ENCODE peak calls at places on chromosomes 7 and 10, in four cellular contexts. T is heart left ventricle, W is tibial nerve, Q is H1. M is an unnamed sample.

GRCh38 chr7:158924956-158925355 is 68.6 kb downstream of the DYNC2I1 start:
- DNase-seq in T (no peak), W (no peak), Q (no peak), M (no peak)

GRCh38 chr10:10794776-10795175 is 222.9 kb upstream of the CELF2 start:
- DNase-seq in T (no peak), W (no peak), Q (no peak), M (no peak)

GRCh38 chr10:29204119-29204518 is 84.8 kb upstream of the LYZL1 start:
- DNase-seq in T (no peak), W (no peak), Q (no peak), M (no peak)

GRCh38 chr7:32019008-32019578 is 51.1 kb downstream of the PDE1C start:
- DNase-seq in T (no peak), W (no peak), Q (no peak), M (no peak)

GRCh38 chr10:31808258-31809218 is 120.1 kb downstream of the ARHGAP12 start:
- DNase-seq in T (peak; percentile 28), W (peak; percentile 51), Q (no peak), M (no peak)

GRCh38 chr7:113175525-113176097 is 57.3 kb upstream of the SMIM30 start:
- DNase-seq in T (no peak), W (no peak), Q (no peak), M (no peak)

GRCh38 chr10:792083-792791 is 102.8 kb upstream of the DIP2C start:
- DNase-seq in T (no peak), W (no peak), Q (no peak), M (no peak)

GRCh38 chr7:138848056-138848975 is 50.3 kb upstream of the ATP6V0A4 start:
- DNase-seq in T (no peak), W (no peak), Q (no peak), M (no peak)

GRCh38 chr10:110392121-110392859 is 87.6 kb upstream of the SMNDC1 start:
- DNase-seq in T (no peak), W (no peak), Q (no peak), M (no peak)

GRCh38 chr10:110394296-110394695 is 89.6 kb upstream of the SMNDC1 start:
- DNase-seq in T (no peak), W (no peak), Q (no peak), M (no peak)

GRCh38 chr10:110394898-110395297 is 90.2 kb upstream of the SMNDC1 start:
- DNase-seq in T (no peak), W (no peak), Q (no peak), M (no peak)

GRCh38 chr10:110392860-110393732 is 88.4 kb upstream of the SMNDC1 start:
- DNase-seq in T (no peak), W (peak; percentile 56), Q (no peak), M (peak; percentile 47)

GRCh38 chr10:110393866-110394265 is 89.1 kb upstream of the SMNDC1 start:
- DNase-seq in T (no peak), W (no peak), Q (no peak), M (no peak)
- H3K27ac ChIP-seq in T (no peak overlapping the region), W (no peak overlapping the region), Q (no peak overlapping the region), M (no peak overlapping the region)

GRCh38 chr10:4034907-4035581 is 250.0 kb upstream of the KLF6 start:
- DNase-seq in T (no peak), W (no peak), Q (no peak), M (no peak)
- H3K4me3 ChIP-seq in T (peak overlapping the region; percentile 39), W (no peak overlapping the region), Q (no peak overlapping the region), M (peak overlapping the region; percentile 9)

GRCh38 chr7:25950488-25951413 is 201.2 kb upstream of the NFE2L3 start:
- DNase-seq in T (peak; percentile 79), W (peak; percentile 74), Q (peak; percentile 94), M (peak; percentile 95)

GRCh38 chr7:25953859-25954258 is 198.1 kb upstream of the NFE2L3 start:
- DNase-seq in T (no peak), W (no peak), Q (no peak), M (no peak)

GRCh38 chr7:25949672-25950487 is 202.1 kb upstream of the NFE2L3 start:
- DNase-seq in T (no peak), W (no peak), Q (peak; percentile 63), M (no peak)

GRCh38 chr7:25952277-25953057 is 199.5 kb upstream of the NFE2L3 start:
- DNase-seq in T (no peak), W (no peak), Q (no peak), M (no peak)

DNA sequence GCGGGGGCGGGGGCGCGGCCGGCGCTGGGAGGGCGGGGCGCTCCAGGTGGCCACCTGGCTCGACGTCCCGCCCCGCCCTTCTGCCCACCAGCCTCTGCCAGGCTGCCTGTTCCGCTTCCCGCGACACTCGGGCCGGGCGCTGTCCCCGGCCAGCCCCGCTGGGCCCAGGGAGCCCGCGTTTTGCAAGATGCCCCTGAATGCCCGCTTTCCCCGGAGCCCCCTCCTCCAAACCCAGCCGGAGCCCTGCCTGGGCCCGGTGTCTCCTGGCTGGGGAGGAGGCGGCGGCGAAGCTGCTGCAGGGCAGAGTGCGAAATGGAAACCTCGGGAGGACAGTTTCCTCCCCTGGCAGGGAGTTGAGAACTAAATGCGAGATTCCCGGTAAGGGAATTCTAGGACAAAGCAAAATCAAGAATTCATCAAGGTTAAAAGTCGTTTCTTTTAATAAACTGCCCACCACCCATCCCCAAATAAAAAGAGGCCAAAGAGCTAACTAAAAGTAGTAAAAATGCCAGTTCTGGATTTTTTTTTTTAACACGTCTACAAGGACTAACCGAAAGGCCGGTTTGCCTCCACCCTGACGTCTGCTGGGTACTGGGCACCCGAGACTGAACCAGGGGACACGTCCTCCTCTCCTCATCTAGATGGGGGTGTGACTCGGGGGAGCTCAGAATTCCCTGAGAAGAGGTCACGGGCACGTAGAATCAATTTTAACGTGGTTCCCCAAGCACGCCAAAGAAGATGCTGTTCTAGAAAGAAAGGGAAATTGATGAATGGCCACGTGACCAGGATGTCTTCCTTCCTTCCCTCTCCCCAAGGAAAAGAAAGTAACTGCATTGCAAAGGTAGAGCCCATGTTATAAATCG is 200.4 kb upstream of the NFE2L3 start:
- DNase-seq in T (no peak), W (no peak), Q (no peak), M (no peak)
- TF ChIP-seq POLR2A in T (no peak), W (no peak), Q (no peak), M (peak; percentile 42)

GRCh38 chr10:69870591-69870990 is 68.9 kb downstream of the COL13A1 start:
- DNase-seq in T (no peak), W (no peak), Q (no peak), M (no peak)
- H3K27ac ChIP-seq in T (no peak overlapping the region), W (no peak overlapping the region), Q (no peak overlapping the region), M (no peak overlapping the region)

GRCh38 chr7:39732837-39733804 is 109.7 kb downstream of the RALA start:
- DNase-seq in T (peak; percentile 97), W (peak; percentile 91), Q (peak; percentile 99), M (peak; percentile 97)

GRCh38 chr7:39733881-39734571 is 110.7 kb downstream of the RALA start:
- DNase-seq in T (no peak), W (no peak), Q (no peak), M (no peak)

GRCh38 chr7:39735903-39736302 is 112.5 kb downstream of the RALA start:
- DNase-seq in T (no peak), W (no peak), Q (no peak), M (no peak)

GRCh38 chr7:39734605-39735004 is 111.2 kb downstream of the RALA start:
- DNase-seq in T (no peak), W (no peak), Q (no peak), M (no peak)
- H3K4me3 ChIP-seq in T (peak overlapping the region; percentile 62), W (no peak overlapping the region), Q (peak overlapping the region; percentile 65), M (peak overlapping the region; percentile 56)

GRCh38 chr7:29893351-29894005 is 87.2 kb downstream of the WIPF3 start:
- DNase-seq in T (no peak), W (no peak), Q (no peak), M (no peak)
- TF ChIP-seq POLR2A in T (no peak), W (no peak), Q (no peak), M (no peak)

M was measured in spleen.